ENCODE peak calls at places on chromosomes 5 and 9, in seven cellular contexts. B, F, C, O, J, S and T are unnamed samples.

GRCh38 chr9:87898151-87898550 is 15.5 kb downstream of the SPATA31E1 start:
- DNase-seq in C (no peak), O (no peak), S (no peak), F (peak; percentile 16), J (peak; percentile 43), B (no peak), T (no peak)

GRCh38 chr5:75550597-75550996 is 38.9 kb downstream of the POLK start:
- DNase-seq in C (no peak), O (no peak), S (no peak), J (no peak), B (peak; percentile 14), F (no peak), T (no peak)

GRCh38 chr5:149143470-149143869 is 2.2 kb downstream of the ABLIM3 start:
- DNase-seq in F (peak; percentile 77), J (peak; percentile 96), S (no peak), O (no peak), B (no peak), C (peak; percentile 64), T (no peak)

GRCh38 chr5:108769352-108769751 is 21.7 kb downstream of the FER start:
- DNase-seq in B (no peak), O (no peak), C (no peak), F (no peak), S (no peak), J (no peak), T (no peak)

GRCh38 chr5:123294544-123294943 is 128.7 kb downstream of the CEP120 start:
- DNase-seq in B (no peak), S (no peak), F (no peak), O (no peak), C (no peak), J (no peak), T (no peak)

GRCh38 chr5:73122875-73123810 is 2.8 kb downstream of the TMEM171 start:
- DNase-seq in F (peak; percentile 96), J (peak; percentile 94), S (peak; percentile 59), C (peak; percentile 53), B (peak; percentile 42), O (no peak), T (no peak)

GRCh38 chr9:130629443-130630090 is 34.8 kb upstream of the PRDM12 start:
- DNase-seq in B (no peak), F (no peak), O (no peak), J (no peak), S (peak; percentile 47), C (no peak), T (no peak)

GRCh38 chr9:13033959-13034695 is 245.4 kb downstream of the MPDZ start:
- DNase-seq in O (peak; percentile 72), C (peak; percentile 75), B (peak; percentile 77), F (peak; percentile 76), S (peak; percentile 80), J (peak; percentile 79), T (peak; percentile 64)

GRCh38 chr9:114228034-114228808 is 72.9 kb downstream of the COL27A1 start:
- DNase-seq in O (no peak), J (no peak), C (no peak), S (no peak), F (no peak), B (no peak), T (no peak)

GRCh38 chr5:60724126-60724525 is 24.2 kb upstream of the DEPDC1B start:
- DNase-seq in O (no peak), C (no peak), B (no peak), S (no peak), J (no peak), F (no peak), T (no peak)

GRCh38 chr9:128337972-128338371 is 2.4 kb upstream of the SLC27A4 start:
- DNase-seq in F (no peak), J (no peak), S (no peak), C (no peak), B (no peak), O (no peak), T (no peak)

GRCh38 chr5:72920690-72921089 is 35.2 kb upstream of the FCHO2 start:
- DNase-seq in F (peak; percentile 60), B (peak; percentile 48), O (no peak), C (no peak), J (peak; percentile 55), S (no peak), T (no peak)

GRCh38 chr9:113513541-113513940 is 50.0 kb downstream of the RGS3 start:
- DNase-seq in O (no peak), J (no peak), S (no peak), B (no peak), F (no peak), C (no peak), T (peak; percentile 44)

GRCh38 chr5:126477681-126478117 is 54.5 kb downstream of the GRAMD2B start:
- DNase-seq in F (no peak), S (no peak), J (peak; percentile 45), C (no peak), B (no peak), O (no peak), T (no peak)

GRCh38 chr5:60779431-60779830 is 64.6 kb downstream of the ELOVL7 start:
- DNase-seq in S (peak; percentile 81), C (peak; percentile 28), O (no peak), F (peak; percentile 4), J (no peak), B (no peak), T (no peak)

GRCh38 chr9:5185220-5185840 is at the start of gene INSL6:
- DNase-seq in C (no peak), F (no peak), S (peak; percentile 35), J (no peak), O (no peak), B (no peak), T (no peak)

GRCh38 chr5:124468671-124469411 is 277.6 kb downstream of the ZNF608 start:
- DNase-seq in F (no peak), B (no peak), C (no peak), S (peak; percentile 39), O (no peak), J (no peak), T (no peak)

GRCh38 chr9:130741831-130742449 is 48.4 kb downstream of the EXOSC2 start:
- DNase-seq in B (no peak), C (peak; percentile 42), S (no peak), F (peak; percentile 83), J (peak; percentile 39), O (no peak), T (no peak)

GRCh38 chr9:116837038-116837998 is 150.2 kb downstream of the TRIM32 start:
- DNase-seq in F (no peak), B (no peak), J (no peak), S (peak; percentile 43), C (no peak), O (no peak), T (peak; percentile 56)

GRCh38 chr9:104232781-104233341 is 138.8 kb downstream of the SMC2 start:
- DNase-seq in O (no peak), C (peak; percentile 87), S (no peak), J (peak; percentile 94), F (peak; percentile 96), B (no peak), T (no peak)

GRCh38 chr5:40578501-40579451 is 100.9 kb upstream of the PTGER4 start:
- DNase-seq in J (no peak), O (no peak), S (no peak), F (peak; percentile 83), C (peak; percentile 48), B (peak; percentile 8), T (no peak)

GRCh38 chr5:72477644-72478043 is 29.6 kb downstream of the ZNF366 start:
- DNase-seq in C (no peak), S (no peak), J (no peak), B (no peak), F (no peak), O (no peak), T (no peak)

GRCh38 chr9:30411571-30411970 is 1972.9 kb upstream of the ACO1 start:
- DNase-seq in S (no peak), C (no peak), O (no peak), J (no peak), B (peak; percentile 18), F (no peak), T (no peak)

GRCh38 chr9:69432623-69433022 is 107.6 kb downstream of the ENTREP1 start:
- DNase-seq in F (no peak), J (no peak), O (no peak), C (no peak), S (no peak), B (no peak), T (no peak)

GRCh38 chr5:72555871-72556270 is 48.7 kb upstream of the ZNF366 start:
- DNase-seq in C (no peak), F (peak; percentile 43), S (no peak), B (no peak), J (no peak), O (peak; percentile 36), T (peak; percentile 24)

GRCh38 chr5:96729156-96729555 is 67.0 kb downstream of the CAST start:
- DNase-seq in O (no peak), S (no peak), F (no peak), J (no peak), B (no peak), C (no peak), T (no peak)

GRCh38 chr9:14322211-14323082 is 8.5 kb upstream of the NFIB start:
- DNase-seq in S (peak; percentile 90), C (peak; percentile 85), O (peak; percentile 92), J (peak; percentile 94), F (peak; percentile 92), B (peak; percentile 97), T (peak; percentile 92)
- TF ChIP-seq CTCF in S (peak; percentile 65), C (peak; percentile 54), O (peak; percentile 38), J (peak; percentile 46), F (peak; percentile 16), B (no peak), T (no peak)

GRCh38 chr9:119961774-119962408 is 592.7 kb upstream of the BRINP1 start:
- DNase-seq in C (peak; percentile 8), F (peak; percentile 34), J (no peak), S (peak; percentile 82), B (peak; percentile 42), O (peak; percentile 80), T (peak; percentile 42)
- TF ChIP-seq CTCF in C (peak; percentile 93), F (peak; percentile 77), J (peak; percentile 54), S (peak; percentile 98), B (peak; percentile 92), O (peak; percentile 67), T (peak; percentile 83)

GRCh38 chr9:132673355-132673754 is 3.1 kb downstream of the GTF3C4 start:
- DNase-seq in B (peak; percentile 49), O (peak; percentile 17), J (peak; percentile 59), S (peak; percentile 38), F (peak; percentile 65), C (peak; percentile 57), T (peak; percentile 31)
- TF ChIP-seq CTCF in B (no peak), O (no peak), J (peak; percentile 42), S (peak; percentile 44), F (peak; percentile 32), C (peak; percentile 47), T (peak; percentile 34)

DNA sequence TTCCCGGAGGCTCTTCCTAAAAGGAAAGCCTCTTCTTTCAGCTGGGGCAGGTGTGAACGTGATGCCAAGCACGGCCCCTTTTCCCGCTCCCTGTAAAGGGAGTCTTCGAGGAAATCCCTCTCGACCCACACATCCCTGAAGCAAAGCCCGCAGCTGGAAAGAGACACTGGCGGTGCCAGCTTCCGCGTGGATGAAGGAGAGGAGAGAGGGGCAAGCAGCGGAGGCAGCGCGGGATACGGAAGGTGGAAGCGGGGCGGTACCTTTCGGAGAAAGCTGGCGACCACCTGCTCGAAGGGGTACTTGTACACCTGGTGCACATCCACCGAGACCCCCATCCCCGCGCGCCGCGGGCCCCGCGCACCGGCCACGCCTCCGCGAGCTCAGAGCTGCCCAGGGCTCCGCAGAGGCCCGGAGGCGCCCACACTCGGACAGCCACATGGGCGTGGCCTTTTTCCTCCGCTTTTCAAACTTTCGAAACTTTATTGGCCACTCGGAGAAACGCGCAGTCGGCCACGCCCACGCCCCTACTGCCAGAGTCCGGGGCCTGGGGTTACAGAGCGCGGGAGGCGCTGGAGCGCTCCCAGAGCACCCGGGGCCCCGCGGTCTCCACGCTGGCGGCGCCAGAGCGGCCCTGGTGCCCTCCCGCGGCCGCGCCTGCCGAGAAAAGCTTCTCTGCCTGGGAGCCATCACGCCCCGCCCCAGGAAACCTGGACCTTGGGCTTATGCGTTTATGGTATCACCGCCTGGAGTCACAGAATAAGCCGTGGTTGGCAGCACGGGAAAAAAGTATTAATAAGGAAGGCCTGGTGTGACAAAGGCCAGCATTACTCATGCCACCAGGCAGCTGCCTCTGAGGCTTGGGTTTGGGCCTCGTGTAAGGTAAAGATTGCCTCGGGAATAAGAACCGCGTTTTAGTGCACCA is at the start of gene PRELID2:
- DNase-seq in F (peak; percentile 86), S (peak; percentile 91), O (peak; percentile 76), J (peak; percentile 84), B (peak; percentile 91), C (peak; percentile 84), T (peak; percentile 94)
- TF ChIP-seq CTCF in F (no peak), S (peak; percentile 23), O (no peak), J (no peak), B (no peak), C (no peak), T (peak; percentile 26)